ENCODE peak calls at places on chromosome 19, in six cellular contexts. C is H1, B is mucosa of descending colon, J is cardiac muscle cell, A is ovary, R is body of pancreas. F is an unnamed sample. For H3K4me1, the result is how much of the 10 kb centered on the place peaks cover.

GRCh38 chr19:58585442-58586130 is 12.5 kb upstream of the MZF1 start:
- DNase-seq in C (no peak), A (no peak), R (no peak), J (no peak), B (no peak), F (no peak)

GRCh38 chr19:18319591-18320135 is 3.2 kb downstream of the LSM4 start:
- DNase-seq in J (no peak), B (peak), R (peak), C (no peak), A (no peak), F (no peak)

GRCh38 chr19:35040826-35041547 is 534 bp upstream of the HPN start:
- DNase-seq in B (peak), A (peak), J (peak), R (peak), C (peak), F (no peak)

GRCh38 chr19:1862424-1863307 is 713 bp downstream of the KLF16 start:
- DNase-seq in R (peak), A (peak), J (peak), B (peak), C (peak), F (no peak)

GRCh38 chr19:19474950-19475781 is 40.2 kb downstream of the TSSK6 start:
- DNase-seq in C (peak), B (peak), J (no peak), R (no peak), A (peak), F (no peak)

GRCh38 chr19:41570179-41570578 is 5.8 kb upstream of the CEACAM21 start:
- DNase-seq in R (no peak), C (no peak), J (no peak), A (no peak), B (no peak), F (no peak)

GRCh38 chr19:19649580-19649995 is 6.1 kb upstream of the GMIP start:
- DNase-seq in R (no peak), A (no peak), J (no peak), C (no peak), B (no peak), F (no peak)

GRCh38 chr19:41753936-41754529 is 1.3 kb upstream of the CEACAM6 start:
- DNase-seq in R (peak), A (no peak), C (peak), J (no peak), B (no peak), F (peak)

GRCh38 chr19:44725251-44725650 is 23.3 kb upstream of the BCL3 start:
- DNase-seq in A (no peak), C (no peak), B (peak), J (no peak), R (peak), F (no peak)

GRCh38 chr19:41298327-41298964 is 11.5 kb upstream of the CCDC97 start:
- DNase-seq in A (no peak), C (no peak), J (peak), R (peak), B (peak), F (peak)

GRCh38 chr19:14369399-14370168 is 11.7 kb upstream of the ADGRE5 start:
- DNase-seq in R (no peak), C (no peak), J (peak), B (peak), A (no peak), F (no peak)

GRCh38 chr19:800360-801029 is 3.2 kb downstream of the PTBP1 start:
- DNase-seq in J (peak), A (no peak), C (no peak), B (peak), R (peak), F (peak)
- H3K4me1 ChIP-seq in J (under half), A (under half), C (under half), B (under half), R (half or more), F (under half)

DNA sequence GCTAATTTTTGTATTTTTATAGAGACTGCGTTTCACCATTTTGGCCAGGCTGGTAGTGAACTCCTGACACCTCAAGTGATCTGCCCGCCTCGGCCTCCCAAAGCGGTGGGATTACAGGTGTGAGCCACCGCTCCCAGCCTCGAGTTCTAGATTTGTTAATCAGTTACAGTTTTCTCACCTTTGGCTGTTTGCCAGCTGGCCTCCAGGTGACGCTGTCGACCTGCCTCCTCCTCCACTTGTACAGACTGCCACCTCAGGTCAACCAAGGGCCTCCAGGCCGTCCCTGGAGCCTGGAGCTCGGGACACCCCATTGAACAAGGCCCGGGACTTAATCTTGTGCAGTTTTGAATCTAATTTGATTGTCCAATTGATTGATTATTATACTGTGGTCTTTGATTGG is 45.5 kb downstream of the IER2 start:
- DNase-seq in B (peak), C (peak), A (no peak), J (peak), R (peak), F (no peak)
- TF ChIP-seq CTCF in B (no peak), C (peak), A (no peak), J (no peak), R (peak), F (no peak)

GRCh38 chr19:7867092-7867844 is 6.9 kb downstream of the PRR36 start:
- DNase-seq in C (no peak), B (no peak), A (no peak), J (no peak), R (no peak), F (no peak)

GRCh38 chr19:7868326-7868670 is 5.9 kb downstream of the PRR36 start:
- DNase-seq in B (peak), J (no peak), R (no peak), C (no peak), A (peak), F (no peak)

GRCh38 chr19:7869910-7870511 is 4.2 kb downstream of the PRR36 start:
- DNase-seq in A (peak), R (peak), C (peak), B (peak), J (peak), F (peak)

GRCh38 chr19:7869453-7869909 is 4.7 kb downstream of the PRR36 start:
- DNase-seq in J (peak), B (no peak), R (peak), C (peak), A (peak), F (peak)

GRCh38 chr19:7868671-7869452 is 5.3 kb downstream of the PRR36 start:
- DNase-seq in A (peak), J (peak), R (peak), C (peak), B (peak), F (peak)
- H3K4me1 ChIP-seq in A (under half), J (under half), R (under half), C (under half), B (under half), F (under half)

GRCh38 chr19:48415869-48416268 is 22.4 kb downstream of the GRIN2D start:
- DNase-seq in J (no peak), C (no peak), A (no peak), B (no peak), R (no peak), F (no peak)

GRCh38 chr19:48421548-48421947 is 24.2 kb upstream of the GRWD1 start:
- DNase-seq in B (no peak), C (no peak), J (no peak), R (no peak), A (no peak), F (no peak)

GRCh38 chr19:48419158-48419920 is 25.9 kb downstream of the GRIN2D start:
- DNase-seq in C (peak), B (peak), J (peak), R (no peak), A (no peak), F (no peak)

GRCh38 chr19:48417436-48417835 is 24.0 kb downstream of the GRIN2D start:
- DNase-seq in B (no peak), C (no peak), R (no peak), J (no peak), A (no peak), F (no peak)

DNA sequence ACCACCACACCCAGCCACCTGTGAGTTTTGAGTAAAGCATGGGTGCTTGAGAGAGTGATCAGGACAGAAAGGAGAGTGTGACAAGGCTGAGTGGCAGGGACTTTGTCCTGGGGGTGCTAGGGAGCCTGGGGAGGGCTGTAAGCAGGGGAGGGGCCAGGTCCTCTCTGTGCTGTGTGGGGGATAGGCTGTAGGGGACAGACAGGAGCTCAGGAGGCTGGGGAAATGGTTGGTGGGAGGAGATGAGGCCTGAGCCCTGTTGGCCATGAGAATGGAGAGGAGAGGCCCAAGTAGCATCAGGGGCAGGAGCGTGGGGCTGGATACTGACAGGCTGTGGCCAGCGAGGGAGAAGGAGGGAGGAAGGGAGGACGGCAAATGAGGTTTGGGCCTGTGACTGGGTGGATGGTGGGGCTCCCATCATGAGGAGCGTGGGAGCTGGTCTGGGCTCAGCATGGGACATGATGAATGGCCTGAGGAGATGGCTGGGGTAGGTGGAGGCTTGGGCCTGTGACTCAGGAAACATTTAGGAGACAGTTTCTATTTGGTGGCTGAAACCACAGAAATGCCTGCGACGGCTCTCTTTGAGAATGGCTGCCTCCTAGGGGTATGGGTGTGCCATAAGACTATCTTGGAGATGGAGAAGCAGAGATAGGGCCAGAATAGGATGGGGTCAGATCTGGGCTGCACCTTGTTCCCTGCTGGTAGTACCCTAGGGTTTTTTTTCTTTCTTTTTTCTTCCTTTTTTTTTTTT is 25.0 kb downstream of the GRIN2D start:
- DNase-seq in A (no peak), B (no peak), C (no peak), R (no peak), J (no peak), F (no peak)
- TF ChIP-seq CTCF in A (no peak), B (no peak), C (no peak), R (no peak), J (no peak), F (no peak)

DNA sequence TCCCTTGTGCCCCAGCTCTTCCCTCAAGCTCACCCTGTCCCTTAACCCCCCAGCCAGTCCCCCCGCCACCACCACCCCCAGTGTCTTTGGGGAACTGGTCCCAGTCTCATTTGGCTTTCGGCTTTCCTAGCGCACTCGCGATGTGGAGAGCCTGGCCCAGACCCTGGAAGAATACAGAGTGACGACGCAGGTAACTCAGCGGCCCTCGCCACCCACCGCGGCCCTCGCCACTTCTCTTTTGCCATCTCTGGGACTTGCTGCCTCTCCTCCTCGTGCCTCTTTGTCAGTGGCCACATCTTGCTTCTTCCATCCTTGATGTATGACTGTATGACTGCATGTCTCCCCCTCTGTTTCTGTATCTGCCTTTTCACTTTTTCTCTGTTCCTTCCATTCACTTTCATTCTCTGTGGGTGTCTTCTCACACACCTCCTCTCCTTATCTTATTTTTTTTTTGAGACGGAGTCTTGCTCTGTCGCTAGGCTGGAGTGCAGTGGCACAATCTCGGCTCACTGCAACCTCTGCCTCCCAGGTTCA is 15.7 kb downstream of the PTH2 start:
- DNase-seq in R (no peak), B (no peak), A (no peak), J (no peak), C (no peak), F (no peak)
- H3K4me1 ChIP-seq in R (under half), B (under half), A (under half), J (under half), C (under half), F (under half)

GRCh38 chr19:39032164-39032918 is at the start of gene FBXO27:
- DNase-seq in J (peak), R (peak), A (no peak), C (peak), B (peak), F (no peak)

GRCh38 chr19:39037194-39037593 is 4.8 kb upstream of the FBXO27 start:
- DNase-seq in J (no peak), C (no peak), A (no peak), R (no peak), B (no peak), F (no peak)

GRCh38 chr19:39038098-39038497 is 5.7 kb upstream of the FBXO27 start:
- DNase-seq in A (no peak), C (peak), J (peak), R (peak), B (no peak), F (peak)
- TF ChIP-seq CTCF in A (no peak), C (no peak), J (peak), R (peak), B (no peak), F (no peak)

DNA sequence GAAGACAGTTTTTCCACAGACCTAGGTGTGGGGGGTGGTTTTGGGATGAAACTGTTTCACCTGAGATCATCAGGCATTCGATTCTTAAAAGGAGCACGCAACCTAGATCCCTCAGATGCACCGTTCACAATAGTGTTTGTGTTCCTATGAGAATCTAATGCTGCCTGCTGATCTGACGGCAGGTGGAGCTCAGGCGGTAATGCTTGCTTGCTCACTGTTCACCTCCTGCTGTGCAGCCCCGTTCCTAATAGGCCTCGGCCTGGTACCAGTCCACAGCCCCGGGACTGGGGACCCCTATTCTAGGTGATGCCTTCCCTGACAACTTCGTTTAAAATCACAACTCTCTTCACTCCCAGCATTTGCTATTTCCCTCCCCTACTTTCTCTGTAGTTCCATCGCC is 149.6 kb downstream of the IER2 start:
- DNase-seq in J (no peak), A (no peak), R (no peak), B (no peak), C (no peak), F (no peak)
- H3K4me1 ChIP-seq in J (under half), A (under half), R (under half), B (under half), C (under half), F (under half)

DNA sequence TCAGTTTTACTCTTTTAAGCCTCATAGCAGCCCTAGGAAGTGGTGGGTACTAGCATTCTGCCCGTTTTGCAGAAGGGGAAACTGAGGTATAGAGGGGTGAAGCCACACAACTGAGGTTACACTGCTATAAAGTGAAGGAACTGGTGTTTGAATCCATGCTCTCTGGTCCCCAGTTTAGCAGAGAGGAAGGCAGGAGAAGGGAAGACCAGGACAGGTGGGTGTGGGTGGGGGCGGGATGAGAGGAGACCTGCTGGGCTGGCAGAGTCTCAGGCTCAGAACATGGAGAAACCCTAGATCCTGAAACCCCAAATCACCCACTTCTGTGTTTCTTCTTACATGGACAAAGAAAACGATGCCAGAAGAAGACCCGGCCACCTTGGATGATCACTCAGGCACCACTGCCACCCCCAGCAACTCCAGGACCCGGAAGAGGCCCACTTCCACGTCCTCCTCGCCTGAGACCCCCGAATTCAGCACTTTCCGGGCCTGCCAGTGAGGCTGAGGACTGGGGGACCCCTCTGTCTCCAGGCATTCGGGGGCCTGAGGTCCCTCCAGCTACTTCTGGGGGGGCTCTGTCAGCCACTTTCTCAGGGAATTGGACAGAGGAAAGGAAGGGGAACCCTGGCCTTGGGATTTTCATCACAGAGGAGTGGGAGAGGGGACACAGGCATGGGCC is 2.3 kb upstream of the CARM1 start:
- DNase-seq in R (no peak), A (no peak), B (no peak), C (no peak), J (no peak), F (no peak)
- TF ChIP-seq CTCF in R (no peak), A (no peak), B (no peak), C (no peak), J (no peak), F (no peak)